ENCODE peak calls at places on chromosomes 1 and 21, in nine cellular contexts. One of them, this sample, is unnamed.

GRCh38 chr1:248856176-248856575 is 2.7 kb downstream of the ZNF692 start:
- DNase-seq in choroid plexus epithelial cell: no peak
- DNase-seq in WERI-Rb-1: no peak
- DNase-seq in coronary artery: no peak
- DNase-seq in astrocyte of the spinal cord: no peak
- DNase-seq in ascending aorta: no peak
- DNase-seq in dorsolateral prefrontal cortex: no peak
- DNase-seq in bronchial epithelial cell: no peak
- DNase-seq in colonic mucosa: no peak
- DNase-seq in this sample: no peak

GRCh38 chr21:36923270-36923669 is 43.2 kb downstream of the HLCS start:
- DNase-seq in choroid plexus epithelial cell: no peak
- DNase-seq in WERI-Rb-1: no peak
- DNase-seq in coronary artery: no peak
- DNase-seq in astrocyte of the spinal cord: no peak
- DNase-seq in ascending aorta: no peak
- DNase-seq in dorsolateral prefrontal cortex: no peak
- DNase-seq in bronchial epithelial cell: no peak
- DNase-seq in colonic mucosa: no peak
- DNase-seq in this sample: no peak

GRCh38 chr1:11967028-11967547 is 13.2 kb upstream of the MFN2 start:
- DNase-seq in choroid plexus epithelial cell: peak
- DNase-seq in WERI-Rb-1: peak
- DNase-seq in coronary artery: no peak
- DNase-seq in astrocyte of the spinal cord: peak
- DNase-seq in ascending aorta: no peak
- DNase-seq in dorsolateral prefrontal cortex: no peak
- DNase-seq in bronchial epithelial cell: peak
- DNase-seq in colonic mucosa: peak
- DNase-seq in this sample: peak

GRCh38 chr1:247409869-247410544 is 6.0 kb upstream of the NLRP3 start:
- DNase-seq in choroid plexus epithelial cell: no peak
- DNase-seq in WERI-Rb-1: no peak
- DNase-seq in coronary artery: no peak
- DNase-seq in astrocyte of the spinal cord: no peak
- DNase-seq in ascending aorta: no peak
- DNase-seq in dorsolateral prefrontal cortex: no peak
- DNase-seq in bronchial epithelial cell: no peak
- DNase-seq in colonic mucosa: no peak
- DNase-seq in this sample: no peak

GRCh38 chr1:38741341-38741740 is 118.2 kb downstream of the RRAGC start:
- DNase-seq in choroid plexus epithelial cell: peak
- DNase-seq in WERI-Rb-1: no peak
- DNase-seq in coronary artery: no peak
- DNase-seq in astrocyte of the spinal cord: no peak
- DNase-seq in ascending aorta: no peak
- DNase-seq in dorsolateral prefrontal cortex: no peak
- DNase-seq in bronchial epithelial cell: no peak
- DNase-seq in colonic mucosa: no peak
- DNase-seq in this sample: no peak

GRCh38 chr21:33402011-33402979 is 918 bp upstream of the IFNGR2 start:
- DNase-seq in choroid plexus epithelial cell: peak
- DNase-seq in WERI-Rb-1: peak
- DNase-seq in coronary artery: peak
- DNase-seq in astrocyte of the spinal cord: peak
- DNase-seq in ascending aorta: peak
- DNase-seq in dorsolateral prefrontal cortex: peak
- DNase-seq in bronchial epithelial cell: peak
- DNase-seq in colonic mucosa: peak
- DNase-seq in this sample: peak

GRCh38 chr1:152328801-152329391 is 3.9 kb upstream of the FLG start:
- DNase-seq in choroid plexus epithelial cell: no peak
- DNase-seq in WERI-Rb-1: no peak
- DNase-seq in coronary artery: no peak
- DNase-seq in astrocyte of the spinal cord: peak
- DNase-seq in ascending aorta: no peak
- DNase-seq in dorsolateral prefrontal cortex: no peak
- DNase-seq in bronchial epithelial cell: no peak
- DNase-seq in colonic mucosa: no peak
- DNase-seq in this sample: no peak

GRCh38 chr21:15768853-15769252 is 39.1 kb downstream of the USP25 start:
- DNase-seq in choroid plexus epithelial cell: no peak
- DNase-seq in WERI-Rb-1: no peak
- DNase-seq in coronary artery: no peak
- DNase-seq in astrocyte of the spinal cord: no peak
- DNase-seq in ascending aorta: no peak
- DNase-seq in dorsolateral prefrontal cortex: no peak
- DNase-seq in bronchial epithelial cell: no peak
- DNase-seq in colonic mucosa: no peak
- DNase-seq in this sample: no peak

GRCh38 chr1:92907949-92908684 is 53.1 kb downstream of the DIPK1A start:
- DNase-seq in choroid plexus epithelial cell: peak
- DNase-seq in WERI-Rb-1: no peak
- DNase-seq in coronary artery: no peak
- DNase-seq in astrocyte of the spinal cord: no peak
- DNase-seq in ascending aorta: no peak
- DNase-seq in dorsolateral prefrontal cortex: no peak
- DNase-seq in bronchial epithelial cell: peak
- DNase-seq in colonic mucosa: no peak
- DNase-seq in this sample: peak

GRCh38 chr21:26756491-26757159 is 88.6 kb downstream of the ADAMTS1 start:
- DNase-seq in choroid plexus epithelial cell: peak
- DNase-seq in WERI-Rb-1: no peak
- DNase-seq in coronary artery: no peak
- DNase-seq in astrocyte of the spinal cord: peak
- DNase-seq in ascending aorta: no peak
- DNase-seq in dorsolateral prefrontal cortex: no peak
- DNase-seq in bronchial epithelial cell: no peak
- DNase-seq in colonic mucosa: no peak
- DNase-seq in this sample: no peak

GRCh38 chr1:21871943-21872342 is 59.9 kb downstream of the LDLRAD2 start:
- DNase-seq in choroid plexus epithelial cell: no peak
- DNase-seq in WERI-Rb-1: no peak
- DNase-seq in coronary artery: no peak
- DNase-seq in astrocyte of the spinal cord: no peak
- DNase-seq in ascending aorta: no peak
- DNase-seq in dorsolateral prefrontal cortex: no peak
- DNase-seq in bronchial epithelial cell: peak
- DNase-seq in colonic mucosa: no peak
- DNase-seq in this sample: no peak

GRCh38 chr1:206461602-206462455 is 8.4 kb upstream of the IKBKE start:
- DNase-seq in choroid plexus epithelial cell: peak
- DNase-seq in WERI-Rb-1: peak
- DNase-seq in coronary artery: no peak
- DNase-seq in astrocyte of the spinal cord: peak
- DNase-seq in ascending aorta: peak
- DNase-seq in dorsolateral prefrontal cortex: peak
- DNase-seq in bronchial epithelial cell: peak
- DNase-seq in colonic mucosa: peak
- DNase-seq in this sample: peak

GRCh38 chr1:216937491-216937890 is 214.3 kb upstream of the ESRRG start:
- DNase-seq in choroid plexus epithelial cell: no peak
- DNase-seq in WERI-Rb-1: no peak
- DNase-seq in coronary artery: no peak
- DNase-seq in astrocyte of the spinal cord: no peak
- DNase-seq in ascending aorta: no peak
- DNase-seq in dorsolateral prefrontal cortex: no peak
- DNase-seq in bronchial epithelial cell: no peak
- DNase-seq in colonic mucosa: no peak
- DNase-seq in this sample: no peak

GRCh38 chr1:245262876-245263625 is 108.3 kb downstream of the KIF26B start:
- DNase-seq in choroid plexus epithelial cell: no peak
- DNase-seq in WERI-Rb-1: no peak
- DNase-seq in coronary artery: no peak
- DNase-seq in astrocyte of the spinal cord: no peak
- DNase-seq in ascending aorta: no peak
- DNase-seq in dorsolateral prefrontal cortex: no peak
- DNase-seq in bronchial epithelial cell: peak
- DNase-seq in colonic mucosa: no peak
- DNase-seq in this sample: no peak

GRCh38 chr1:105686874-105687690 is 1369.4 kb upstream of the PRMT6 start:
- DNase-seq in choroid plexus epithelial cell: no peak
- DNase-seq in WERI-Rb-1: no peak
- DNase-seq in coronary artery: no peak
- DNase-seq in astrocyte of the spinal cord: no peak
- DNase-seq in ascending aorta: no peak
- DNase-seq in dorsolateral prefrontal cortex: no peak
- DNase-seq in bronchial epithelial cell: no peak
- DNase-seq in colonic mucosa: no peak
- DNase-seq in this sample: no peak

GRCh38 chr1:199009447-199009846 is 370.6 kb downstream of the PTPRC start:
- DNase-seq in choroid plexus epithelial cell: no peak
- DNase-seq in WERI-Rb-1: no peak
- DNase-seq in coronary artery: no peak
- DNase-seq in astrocyte of the spinal cord: no peak
- DNase-seq in ascending aorta: no peak
- DNase-seq in dorsolateral prefrontal cortex: no peak
- DNase-seq in bronchial epithelial cell: no peak
- DNase-seq in colonic mucosa: no peak
- DNase-seq in this sample: no peak

GRCh38 chr21:33373451-33373850 is 29.8 kb upstream of the IFNGR2 start:
- DNase-seq in choroid plexus epithelial cell: no peak
- DNase-seq in WERI-Rb-1: no peak
- DNase-seq in coronary artery: no peak
- DNase-seq in astrocyte of the spinal cord: no peak
- DNase-seq in ascending aorta: peak
- DNase-seq in dorsolateral prefrontal cortex: no peak
- DNase-seq in bronchial epithelial cell: peak
- DNase-seq in colonic mucosa: no peak
- DNase-seq in this sample: peak

DNA sequence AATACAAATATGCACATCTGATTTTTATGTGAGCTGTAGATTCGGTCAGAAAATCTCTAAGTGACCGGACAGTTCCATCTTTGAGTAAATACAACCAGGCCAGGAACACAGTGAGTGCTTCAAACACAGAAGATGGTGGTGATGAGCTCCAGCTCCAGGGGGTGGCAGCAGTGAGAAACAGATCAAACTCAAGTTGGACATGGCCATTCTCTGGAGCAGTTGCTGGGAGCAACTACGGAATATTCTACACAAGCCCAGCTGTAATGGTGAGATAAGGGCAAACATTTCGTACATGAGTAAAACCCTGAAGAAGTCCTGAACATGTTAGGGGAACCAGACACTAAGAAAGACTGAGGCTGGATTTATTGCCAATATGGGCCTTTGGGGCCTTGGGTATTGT is 100.7 kb downstream of the BARHL2 start:
- DNase-seq in choroid plexus epithelial cell: peak
- DNase-seq in WERI-Rb-1: peak
- DNase-seq in coronary artery: no peak
- DNase-seq in astrocyte of the spinal cord: no peak
- DNase-seq in ascending aorta: no peak
- DNase-seq in dorsolateral prefrontal cortex: no peak
- DNase-seq in bronchial epithelial cell: peak
- DNase-seq in colonic mucosa: peak
- DNase-seq in this sample: no peak
- TF ChIP-seq CTCF in choroid plexus epithelial cell: peak
- TF ChIP-seq CTCF in WERI-Rb-1: peak
- TF ChIP-seq CTCF in coronary artery: no peak
- TF ChIP-seq CTCF in astrocyte of the spinal cord: no peak
- TF ChIP-seq CTCF in ascending aorta: no peak
- TF ChIP-seq CTCF in dorsolateral prefrontal cortex: peak
- TF ChIP-seq CTCF in bronchial epithelial cell: peak
- TF ChIP-seq CTCF in colonic mucosa: no peak
- TF ChIP-seq CTCF in this sample: no peak

GRCh38 chr1:223123238-223123976 is 19.6 kb downstream of the TLR5 start:
- DNase-seq in choroid plexus epithelial cell: peak
- DNase-seq in WERI-Rb-1: peak
- DNase-seq in coronary artery: no peak
- DNase-seq in astrocyte of the spinal cord: peak
- DNase-seq in ascending aorta: peak
- DNase-seq in dorsolateral prefrontal cortex: peak
- DNase-seq in bronchial epithelial cell: peak
- DNase-seq in colonic mucosa: peak
- DNase-seq in this sample: peak
- H3K4me3 ChIP-seq in choroid plexus epithelial cell: no peak
- H3K4me3 ChIP-seq in WERI-Rb-1: no peak
- H3K4me3 ChIP-seq in coronary artery: peak
- H3K4me3 ChIP-seq in astrocyte of the spinal cord: no peak
- H3K4me3 ChIP-seq in ascending aorta: peak
- H3K4me3 ChIP-seq in dorsolateral prefrontal cortex: no peak
- H3K4me3 ChIP-seq in bronchial epithelial cell: peak
- H3K4me3 ChIP-seq in colonic mucosa: peak
- H3K4me3 ChIP-seq in this sample: peak

GRCh38 chr1:99180343-99180808 is 83.9 kb upstream of the PLPPR4 start:
- DNase-seq in choroid plexus epithelial cell: peak
- DNase-seq in WERI-Rb-1: peak
- DNase-seq in coronary artery: no peak
- DNase-seq in astrocyte of the spinal cord: peak
- DNase-seq in ascending aorta: peak
- DNase-seq in dorsolateral prefrontal cortex: peak
- DNase-seq in bronchial epithelial cell: peak
- DNase-seq in colonic mucosa: peak
- DNase-seq in this sample: peak

GRCh38 chr1:99177465-99177864 is 86.8 kb upstream of the PLPPR4 start:
- DNase-seq in choroid plexus epithelial cell: peak
- DNase-seq in WERI-Rb-1: no peak
- DNase-seq in coronary artery: no peak
- DNase-seq in astrocyte of the spinal cord: no peak
- DNase-seq in ascending aorta: no peak
- DNase-seq in dorsolateral prefrontal cortex: no peak
- DNase-seq in bronchial epithelial cell: no peak
- DNase-seq in colonic mucosa: no peak
- DNase-seq in this sample: no peak

GRCh38 chr1:99176753-99177152 is 87.5 kb upstream of the PLPPR4 start:
- DNase-seq in choroid plexus epithelial cell: peak
- DNase-seq in WERI-Rb-1: no peak
- DNase-seq in coronary artery: no peak
- DNase-seq in astrocyte of the spinal cord: no peak
- DNase-seq in ascending aorta: no peak
- DNase-seq in dorsolateral prefrontal cortex: no peak
- DNase-seq in bronchial epithelial cell: no peak
- DNase-seq in colonic mucosa: no peak
- DNase-seq in this sample: no peak

GRCh38 chr1:99181892-99182291 is 82.4 kb upstream of the PLPPR4 start:
- DNase-seq in choroid plexus epithelial cell: no peak
- DNase-seq in WERI-Rb-1: no peak
- DNase-seq in coronary artery: no peak
- DNase-seq in astrocyte of the spinal cord: peak
- DNase-seq in ascending aorta: no peak
- DNase-seq in dorsolateral prefrontal cortex: no peak
- DNase-seq in bronchial epithelial cell: no peak
- DNase-seq in colonic mucosa: no peak
- DNase-seq in this sample: no peak

GRCh38 chr1:99180915-99181314 is 83.4 kb upstream of the PLPPR4 start:
- DNase-seq in choroid plexus epithelial cell: no peak
- DNase-seq in WERI-Rb-1: no peak
- DNase-seq in coronary artery: no peak
- DNase-seq in astrocyte of the spinal cord: no peak
- DNase-seq in ascending aorta: no peak
- DNase-seq in dorsolateral prefrontal cortex: no peak
- DNase-seq in bronchial epithelial cell: no peak
- DNase-seq in colonic mucosa: no peak
- DNase-seq in this sample: no peak
- TF ChIP-seq CTCF in choroid plexus epithelial cell: no peak
- TF ChIP-seq CTCF in WERI-Rb-1: no peak
- TF ChIP-seq CTCF in coronary artery: no peak
- TF ChIP-seq CTCF in astrocyte of the spinal cord: no peak
- TF ChIP-seq CTCF in ascending aorta: no peak
- TF ChIP-seq CTCF in dorsolateral prefrontal cortex: no peak
- TF ChIP-seq CTCF in bronchial epithelial cell: no peak
- TF ChIP-seq CTCF in colonic mucosa: no peak
- TF ChIP-seq CTCF in this sample: no peak

GRCh38 chr1:23366598-23366997 is 3.0 kb downstream of the ZNF436 start:
- DNase-seq in choroid plexus epithelial cell: no peak
- DNase-seq in WERI-Rb-1: no peak
- DNase-seq in coronary artery: no peak
- DNase-seq in astrocyte of the spinal cord: no peak
- DNase-seq in ascending aorta: no peak
- DNase-seq in dorsolateral prefrontal cortex: no peak
- DNase-seq in bronchial epithelial cell: peak
- DNase-seq in colonic mucosa: no peak
- DNase-seq in this sample: no peak
- H3K4me3 ChIP-seq in choroid plexus epithelial cell: peak
- H3K4me3 ChIP-seq in WERI-Rb-1: no peak
- H3K4me3 ChIP-seq in coronary artery: peak
- H3K4me3 ChIP-seq in astrocyte of the spinal cord: no peak
- H3K4me3 ChIP-seq in ascending aorta: peak
- H3K4me3 ChIP-seq in dorsolateral prefrontal cortex: peak
- H3K4me3 ChIP-seq in bronchial epithelial cell: peak
- H3K4me3 ChIP-seq in colonic mucosa: peak
- H3K4me3 ChIP-seq in this sample: no peak